ENCODE peak calls at places on chromosome 13, in nine cellular contexts. H is gastrocnemius medialis; X is CD4-positive, alpha-beta T cell; G is heart left ventricle; J is suprapubic skin; K is brain microvascular endothelial cell; C is small intestine; Q is RWPE1; B is psoas muscle. U is an unnamed sample.

GRCh38 chr13:33838567-33839131 is 20.7 kb downstream of the RFC3 start:
- DNase-seq in H (no peak), X (no peak), G (no peak), J (no peak), K (no peak), C (no peak), Q (no peak), B (no peak), U (no peak)

GRCh38 chr13:81778350-81778749 is 1437.4 kb upstream of the SPRY2 start:
- DNase-seq in H (no peak), X (no peak), G (no peak), J (no peak), K (no peak), C (no peak), Q (no peak), B (no peak), U (no peak)

GRCh38 chr13:108734676-108735075 is 105.3 kb downstream of the MYO16 start:
- DNase-seq in H (no peak), X (no peak), G (no peak), J (no peak), K (no peak), C (no peak), Q (no peak), B (no peak), U (no peak)

GRCh38 chr13:33352520-33352919 is 67.0 kb upstream of the STARD13 start:
- DNase-seq in H (peak), X (no peak), G (no peak), J (no peak), K (no peak), C (no peak), Q (no peak), B (peak), U (no peak)

GRCh38 chr13:37241786-37242185 is 136.3 kb upstream of the CSNK1A1L start:
- DNase-seq in H (no peak), X (no peak), G (no peak), J (no peak), K (peak), C (no peak), Q (no peak), B (no peak), U (no peak)

GRCh38 chr13:109868583-109869311 is 82.4 kb upstream of the IRS2 start:
- DNase-seq in H (no peak), X (no peak), G (no peak), J (no peak), K (no peak), C (peak), Q (peak), B (no peak), U (no peak)

GRCh38 chr13:25171517-25172302 is at the start of gene AMER2:
- DNase-seq in H (no peak), X (no peak), G (no peak), J (no peak), K (no peak), C (no peak), Q (no peak), B (no peak), U (no peak)

GRCh38 chr13:31891472-31891871 is 140.1 kb upstream of the FRY start:
- DNase-seq in H (no peak), X (no peak), G (no peak), J (no peak), K (no peak), C (no peak), Q (no peak), B (no peak), U (no peak)

GRCh38 chr13:112447761-112448603 is 71.8 kb downstream of the SPACA7 start:
- DNase-seq in H (no peak), X (no peak), G (no peak), J (peak), K (no peak), C (peak), Q (no peak), B (no peak), U (no peak)

GRCh38 chr13:113723400-113724015 is 35.5 kb upstream of the TMEM255B start:
- DNase-seq in H (no peak), X (no peak), G (no peak), J (no peak), K (no peak), C (no peak), Q (no peak), B (no peak), U (no peak)

GRCh38 chr13:113106053-113106452 is 462 bp downstream of the F7 start:
- DNase-seq in H (no peak), X (no peak), G (no peak), J (no peak), K (no peak), C (no peak), Q (no peak), B (peak), U (no peak)

GRCh38 chr13:78598933-78599332 is 4.4 kb downstream of the POU4F1 start:
- DNase-seq in H (no peak), X (no peak), G (no peak), J (no peak), K (no peak), C (no peak), Q (no peak), B (no peak), U (no peak)

GRCh38 chr13:102812616-102813287 is 13.8 kb downstream of the BIVM start:
- DNase-seq in H (no peak), X (no peak), G (no peak), J (no peak), K (peak), C (no peak), Q (no peak), B (no peak), U (no peak)

GRCh38 chr13:113732176-113732960 is 26.7 kb upstream of the TMEM255B start:
- DNase-seq in H (no peak), X (no peak), G (no peak), J (no peak), K (no peak), C (no peak), Q (no peak), B (no peak), U (no peak)

DNA sequence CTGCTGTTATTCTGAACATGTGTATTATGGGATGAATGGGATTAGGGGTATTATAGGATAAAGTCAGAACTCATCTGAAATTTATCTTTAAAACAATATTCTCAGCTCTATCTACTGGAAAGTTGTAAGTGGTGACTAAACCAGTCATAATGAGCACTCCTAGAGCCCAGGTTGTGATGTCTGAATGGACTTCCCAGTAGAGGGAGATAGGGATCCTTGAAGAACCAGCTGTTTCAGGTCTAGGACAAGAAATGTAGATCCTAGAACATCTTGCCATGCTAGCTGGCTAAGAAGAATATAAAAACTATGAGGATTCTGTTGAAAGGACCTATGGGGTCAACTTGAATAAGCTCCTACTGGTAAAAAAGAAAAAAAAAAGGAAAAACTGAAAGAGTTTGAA is 310.8 kb downstream of the SLC7A1 start:
- DNase-seq in H (no peak), X (no peak), G (no peak), J (no peak), K (no peak), C (no peak), Q (no peak), B (no peak), U (no peak)
- H3K27ac ChIP-seq in H (no peak), X (no peak), G (no peak), J (no peak), K (no peak), C (no peak), Q (no peak), B (no peak), U (no peak)

DNA sequence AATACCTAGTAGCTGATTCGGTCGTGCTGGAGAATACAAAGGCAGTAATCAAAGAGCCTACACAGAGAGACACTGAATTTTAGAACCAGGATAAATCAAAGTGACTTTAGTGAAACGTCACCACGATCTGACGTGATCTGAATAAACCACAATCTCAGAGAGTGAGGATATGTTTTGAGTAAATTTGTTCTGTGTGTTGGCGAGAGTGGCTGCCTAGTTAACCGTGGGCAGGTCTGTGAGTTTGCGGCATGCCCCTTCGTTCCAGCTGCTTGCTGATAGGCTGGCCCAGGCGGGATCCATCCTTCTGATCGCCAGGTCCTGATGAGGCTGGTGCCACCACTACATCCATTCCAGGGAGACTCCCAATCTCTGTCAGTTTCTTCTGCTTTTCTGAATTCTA is 40.4 kb downstream of the LRCH1 start:
- DNase-seq in H (no peak), X (peak), G (no peak), J (no peak), K (no peak), C (no peak), Q (no peak), B (no peak), U (no peak)
- H3K27ac ChIP-seq in H (no peak), X (no peak), G (no peak), J (no peak), K (no peak), C (no peak), Q (peak), B (no peak), U (no peak)

GRCh38 chr13:51523082-51523518 is 61.2 kb upstream of the WDFY2 start:
- DNase-seq in H (peak), X (no peak), G (no peak), J (no peak), K (no peak), C (no peak), Q (no peak), B (no peak), U (peak)

GRCh38 chr13:51520524-51520923 is 63.7 kb upstream of the WDFY2 start:
- DNase-seq in H (no peak), X (no peak), G (no peak), J (no peak), K (peak), C (no peak), Q (no peak), B (no peak), U (peak)

GRCh38 chr13:51525567-51526165 is 58.6 kb upstream of the WDFY2 start:
- DNase-seq in H (no peak), X (no peak), G (no peak), J (no peak), K (peak), C (no peak), Q (no peak), B (no peak), U (no peak)

GRCh38 chr13:51524846-51525566 is 59.3 kb upstream of the WDFY2 start:
- DNase-seq in H (no peak), X (no peak), G (no peak), J (no peak), K (peak), C (no peak), Q (no peak), B (no peak), U (no peak)

DNA sequence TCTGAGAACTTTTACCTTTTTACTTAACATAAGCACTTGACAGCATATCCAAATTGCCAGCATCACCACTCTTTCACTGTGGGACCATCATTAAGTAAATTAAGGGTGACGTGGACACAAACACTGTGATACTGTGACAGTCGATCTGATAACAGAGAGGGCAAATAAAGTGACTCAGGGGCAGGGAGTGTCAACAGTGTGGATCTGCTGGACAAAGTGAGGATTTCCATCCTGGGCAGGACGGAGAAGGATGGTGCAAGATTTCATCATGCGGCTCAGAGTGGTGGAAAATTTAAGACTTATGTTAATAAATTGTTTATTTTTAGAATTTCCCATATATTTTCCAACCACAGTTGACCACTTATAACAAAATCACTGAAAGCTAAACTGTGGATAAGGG is 60.0 kb upstream of the WDFY2 start:
- DNase-seq in H (no peak), X (no peak), G (no peak), J (no peak), K (no peak), C (no peak), Q (no peak), B (no peak), U (peak)
- H3K27ac ChIP-seq in H (no peak), X (no peak), G (no peak), J (no peak), K (no peak), C (no peak), Q (no peak), B (no peak), U (peak)

GRCh38 chr13:23509781-23510543 is 60.2 kb upstream of the TNFRSF19 start:
- DNase-seq in H (no peak), X (no peak), G (no peak), J (no peak), K (peak), C (no peak), Q (peak), B (no peak), U (no peak)
- H3K27ac ChIP-seq in H (peak), X (no peak), G (no peak), J (peak), K (peak), C (no peak), Q (no peak), B (no peak), U (peak)

GRCh38 chr13:40168425-40169155 is 497.9 kb downstream of the FOXO1 start:
- DNase-seq in H (no peak), X (no peak), G (no peak), J (no peak), K (no peak), C (no peak), Q (no peak), B (no peak), U (no peak)
- H3K27ac ChIP-seq in H (no peak), X (no peak), G (no peak), J (peak), K (no peak), C (no peak), Q (no peak), B (no peak), U (no peak)

DNA sequence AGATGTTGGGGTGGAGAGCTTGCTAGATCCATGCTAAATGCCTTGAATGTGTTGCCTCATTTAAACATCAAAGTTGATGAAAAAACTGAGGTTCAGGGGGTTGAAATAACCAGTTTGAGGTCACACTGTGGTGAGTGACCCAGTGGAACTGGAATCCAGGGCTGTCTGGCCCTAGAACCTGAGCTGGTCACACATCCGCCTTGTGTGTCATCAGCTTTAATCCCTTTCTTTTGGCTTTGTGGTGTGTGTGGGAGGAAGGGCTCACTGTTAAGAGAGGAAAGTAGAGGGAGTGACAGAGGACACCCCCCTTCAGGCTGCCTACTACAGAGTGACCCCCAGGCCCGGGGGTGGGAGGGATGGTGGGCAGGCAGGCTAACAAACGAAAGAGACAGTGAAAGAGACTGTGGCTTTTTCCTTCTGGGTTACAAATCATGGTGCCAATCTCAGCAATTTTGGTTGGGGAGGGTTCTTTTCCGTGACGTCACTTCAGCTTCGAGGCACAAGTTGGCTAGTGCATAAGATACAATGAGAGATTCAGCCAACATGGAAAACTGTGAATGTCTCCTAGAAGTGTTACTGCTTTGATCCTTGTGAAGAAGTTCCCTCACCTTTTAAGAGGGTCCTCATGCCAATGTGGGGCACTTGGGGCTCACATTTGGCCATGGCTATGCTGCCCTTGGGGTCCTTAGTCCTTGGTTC is 164.9 kb downstream of the DLEU7 start:
- DNase-seq in H (no peak), X (no peak), G (no peak), J (no peak), K (peak), C (no peak), Q (no peak), B (no peak), U (peak)
- H3K27ac ChIP-seq in H (no peak), X (no peak), G (no peak), J (peak), K (peak), C (no peak), Q (no peak), B (no peak), U (peak)